ENCODE peak calls at places on chromosomes 3 and 15, in six cellular contexts. I is hypothalamus; D is fibroblast of the conjunctiva; C is DMS53; O is activated naive CD4-positive, alpha-beta T cell; E is SW480. U is an unnamed sample.

GRCh38 chr3:29453278-29453961 is 172.5 kb downstream of the RBMS3 start:
- DNase-seq in C (no peak), D (no peak), E (no peak), O (no peak), I (peak; percentile 14), U (peak; percentile 72)

GRCh38 chr3:153289334-153289808 is 127.3 kb downstream of the RAP2B start:
- DNase-seq in D (no peak), C (no peak), I (no peak), E (no peak), O (no peak), U (no peak)

GRCh38 chr3:46183330-46183729 is 24.8 kb downstream of the CCR1 start:
- DNase-seq in I (no peak), C (no peak), E (no peak), D (no peak), O (no peak), U (no peak)

GRCh38 chr3:186620213-186621092 is 7.6 kb downstream of the AHSG start:
- DNase-seq in O (no peak), E (no peak), D (no peak), C (no peak), I (no peak), U (no peak)

GRCh38 chr15:101689901-101690300 is 34.4 kb downstream of the TARS3 start:
- DNase-seq in D (no peak), I (no peak), E (no peak), O (no peak), C (no peak), U (no peak)

GRCh38 chr15:40291088-40291574 is 8.3 kb upstream of the ANKRD63 start:
- DNase-seq in C (peak; percentile 79), I (no peak), O (no peak), D (no peak), E (peak; percentile 46), U (peak; percentile 23)

GRCh38 chr3:146854523-146854922 is 249.4 kb upstream of the PLSCR5 start:
- DNase-seq in I (no peak), E (no peak), O (no peak), C (no peak), D (no peak), U (no peak)

GRCh38 chr3:184133840-184134745 is 1.1 kb upstream of the EIF2B5 start:
- DNase-seq in C (peak; percentile 89), O (no peak), D (peak; percentile 68), I (peak; percentile 75), E (peak; percentile 93), U (peak; percentile 84)

GRCh38 chr15:35705030-35705884 is 159.3 kb upstream of the DPH6 start:
- DNase-seq in D (no peak), C (no peak), E (no peak), O (no peak), I (no peak), U (no peak)

GRCh38 chr3:156176048-156176447 is 55.7 kb downstream of the KCNAB1 start:
- DNase-seq in C (peak; percentile 74), O (no peak), I (no peak), E (no peak), D (no peak), U (no peak)

GRCh38 chr15:101243420-101243819 is 8.4 kb downstream of the CHSY1 start:
- DNase-seq in D (no peak), O (no peak), C (no peak), I (no peak), E (no peak), U (no peak)

GRCh38 chr15:64883097-64883581 is 28.6 kb upstream of the ANKDD1A start:
- DNase-seq in E (no peak), O (no peak), I (no peak), C (no peak), D (no peak), U (no peak)

GRCh38 chr3:124558898-124559649 is 171.2 kb upstream of the UMPS start:
- DNase-seq in C (peak; percentile 51), D (peak; percentile 93), I (peak; percentile 61), O (no peak), E (no peak), U (peak; percentile 60)

GRCh38 chr3:10945683-10946287 is 46.8 kb upstream of the SLC6A1 start:
- DNase-seq in O (peak; percentile 9), E (peak; percentile 7), C (peak; percentile 29), I (peak; percentile 59), D (peak; percentile 8), U (peak; percentile 46)

U was measured in NCI-H345.